ENCODE peak calls at places on chromosome 22, in seven cellular contexts. W is IMR-90, A is mesendoderm, J is H9, P is H1, H is neuronal stem cell, S is mesenchymal stem cell. F is an unnamed sample.

GRCh38 chr22:44620129-44620840 is 81.7 kb upstream of the PRR5 start:
- DNase-seq in W (peak), A (peak), J (peak), P (peak), H (peak), S (peak), F (no peak)

GRCh38 chr22:32031466-32031865 is 11.6 kb upstream of the SLC5A1 start:
- DNase-seq in W (no peak), A (no peak), J (no peak), P (no peak), H (no peak), S (no peak), F (no peak)

GRCh38 chr22:18156878-18157713 is 7.1 kb downstream of the USP18 start:
- DNase-seq in W (peak), A (peak), J (peak), P (peak), H (peak), S (peak), F (peak)

GRCh38 chr22:31296258-31296657 is 4.0 kb upstream of the PIK3IP1 start:
- DNase-seq in W (peak), A (no peak), J (no peak), P (no peak), H (no peak), S (peak), F (no peak)

GRCh38 chr22:30314918-30315317 is 11.8 kb downstream of the TBC1D10A start:
- DNase-seq in W (peak), A (peak), J (no peak), P (no peak), H (no peak), S (peak), F (peak)

GRCh38 chr22:45740236-45740635 is 68.6 kb downstream of the ATXN10 start:
- DNase-seq in W (peak), A (no peak), J (no peak), P (no peak), H (no peak), S (peak), F (no peak)

GRCh38 chr22:32764330-32765116 is 37.0 kb upstream of the TIMP3 start:
- DNase-seq in W (peak), A (peak), J (no peak), P (no peak), H (no peak), S (peak), F (peak)

GRCh38 chr22:46861468-46861867 is 99.0 kb downstream of the TBC1D22A start:
- DNase-seq in W (no peak), A (no peak), J (no peak), P (no peak), H (no peak), S (no peak), F (no peak)

GRCh38 chr22:17772249-17772962 is 1.9 kb downstream of the BID start:
- DNase-seq in W (peak), A (no peak), J (no peak), P (no peak), H (no peak), S (peak), F (no peak)

GRCh38 chr22:48616656-48617055 is 1211.0 kb downstream of the BRD1 start:
- DNase-seq in W (no peak), A (no peak), J (no peak), P (no peak), H (no peak), S (no peak), F (no peak)

GRCh38 chr22:49867303-49868250 is 13.9 kb downstream of the ZBED4 start:
- DNase-seq in W (no peak), A (no peak), J (no peak), P (no peak), H (no peak), S (no peak), F (no peak)
- H2AK5ac ChIP-seq in W (no peak), A (no peak), J (no peak), P (no peak), H (no peak), S (no peak), F (no peak)

GRCh38 chr22:22820076-22820475 is 67.5 kb upstream of the IGLL5 start:
- DNase-seq in W (no peak), A (no peak), J (no peak), P (no peak), H (no peak), S (no peak), F (no peak)
- H2AK5ac ChIP-seq in W (no peak), A (no peak), J (no peak), P (no peak), H (no peak), S (no peak), F (no peak)

DNA sequence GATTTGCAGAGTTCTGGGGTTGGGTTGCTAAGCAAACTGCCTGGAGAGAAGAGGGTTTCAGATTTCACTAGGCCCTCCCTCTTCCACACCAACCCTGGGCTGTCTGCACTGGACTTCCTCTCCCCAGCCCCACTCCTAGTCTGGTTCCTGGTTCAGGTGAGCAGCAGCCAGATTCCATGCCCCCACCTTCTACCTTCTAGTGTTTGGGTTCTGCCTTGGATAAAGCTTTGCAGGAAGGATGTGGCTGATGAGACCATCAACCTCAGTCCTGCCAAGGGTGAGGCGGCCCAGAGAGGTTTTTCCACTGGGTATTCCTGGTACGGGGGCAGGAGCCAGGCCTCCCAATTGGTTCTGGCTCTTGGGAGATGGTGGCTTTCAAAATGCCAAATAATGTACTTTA is 68.3 kb downstream of the BCR start:
- DNase-seq in W (peak), A (peak), J (peak), P (no peak), H (no peak), S (no peak), F (no peak)
- H2AK5ac ChIP-seq in W (no peak), A (no peak), J (no peak), P (no peak), H (no peak), S (no peak), F (no peak)

DNA sequence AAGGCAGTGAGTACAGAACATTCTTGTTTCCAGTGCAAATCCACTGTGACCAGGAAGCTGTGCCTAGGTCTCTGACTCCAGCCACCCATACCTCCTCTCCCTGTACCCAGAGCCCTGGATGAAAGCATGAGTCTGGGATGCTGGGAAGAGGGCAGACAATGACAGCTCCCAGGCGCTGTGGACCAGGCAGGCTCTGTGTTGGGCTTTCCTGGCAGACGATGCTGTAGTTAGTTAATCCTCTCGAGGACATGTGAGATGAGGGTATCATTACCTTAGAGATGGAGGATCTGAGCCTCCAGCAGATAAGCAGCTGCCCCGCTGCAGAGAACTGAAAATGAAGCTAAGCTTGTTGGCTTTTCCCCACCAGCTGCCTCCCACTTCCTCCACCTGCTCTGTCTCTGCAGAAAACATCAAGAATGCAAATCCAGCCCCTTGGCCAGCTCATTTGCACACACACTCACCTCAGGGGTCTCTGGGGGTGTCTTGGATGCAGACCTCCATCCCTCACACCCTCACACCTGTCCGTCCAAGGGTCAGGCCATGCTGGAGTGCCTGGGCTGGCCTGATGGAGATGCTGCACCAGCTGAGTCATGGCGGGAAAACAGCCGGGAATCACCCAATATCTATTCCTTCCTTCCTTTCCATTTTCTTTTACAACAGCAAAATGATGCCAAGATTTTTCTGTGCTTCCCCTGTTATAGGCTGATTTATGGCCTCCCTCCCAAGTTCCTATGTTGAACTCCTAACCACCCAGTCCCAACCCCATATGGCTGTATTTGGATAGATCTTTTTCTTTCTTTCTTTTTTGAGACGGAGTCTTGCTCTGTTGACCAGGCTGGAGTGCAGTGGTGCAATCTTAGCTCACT is 94.9 kb upstream of the SEPTIN5 start:
- DNase-seq in W (no peak), A (no peak), J (no peak), P (no peak), H (no peak), S (no peak), F (no peak)
- H2AK5ac ChIP-seq in W (no peak), A (no peak), J (no peak), P (peak), H (no peak), S (no peak), F (no peak)

DNA sequence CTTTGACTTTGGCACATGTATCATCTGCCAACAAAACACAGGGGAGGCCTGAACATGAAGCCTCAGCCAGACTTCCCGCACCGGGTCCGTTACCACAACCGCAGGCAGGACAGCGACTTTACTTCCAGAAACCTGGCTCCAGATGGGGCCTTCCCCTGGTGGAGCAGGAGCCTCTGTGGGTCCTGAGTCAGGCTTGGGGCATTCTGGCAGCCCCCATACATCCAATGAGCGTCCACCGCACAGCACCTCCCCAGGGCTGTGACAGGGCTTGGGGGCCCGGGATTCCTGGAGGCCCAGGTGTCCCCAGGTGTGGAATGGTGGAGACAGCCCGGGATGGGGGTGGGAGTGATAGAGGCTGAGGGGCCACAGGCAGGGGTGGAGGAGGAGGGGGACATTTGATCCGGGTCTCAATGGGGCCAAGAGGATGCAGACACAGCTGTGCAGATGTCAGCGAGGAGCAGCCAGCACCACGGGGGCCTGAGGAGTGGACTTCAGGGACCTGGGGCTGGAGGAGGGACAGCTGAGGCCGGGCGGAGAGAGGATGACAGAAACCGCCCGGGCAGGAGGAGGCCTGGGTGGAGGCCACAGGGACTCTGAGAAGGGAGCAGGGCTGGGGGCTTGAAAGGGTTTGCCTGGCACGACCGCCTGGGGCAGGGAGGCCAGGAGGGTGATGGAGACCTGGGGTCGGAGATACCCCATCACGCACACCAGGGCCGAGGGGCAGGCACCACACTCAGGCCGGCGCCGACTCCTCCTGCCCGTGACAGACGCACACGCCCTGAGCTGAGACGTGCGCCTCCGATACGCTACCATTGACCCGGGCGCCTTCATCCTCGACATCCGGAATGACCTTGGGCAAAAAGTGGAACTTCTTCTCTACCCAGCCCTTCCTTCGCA is 8.6 kb downstream of the TTLL8 start:
- DNase-seq in W (no peak), A (no peak), J (no peak), P (no peak), H (no peak), S (no peak), F (no peak)
- H2AK5ac ChIP-seq in W (no peak), A (no peak), J (no peak), P (no peak), H (no peak), S (no peak), F (no peak)

DNA sequence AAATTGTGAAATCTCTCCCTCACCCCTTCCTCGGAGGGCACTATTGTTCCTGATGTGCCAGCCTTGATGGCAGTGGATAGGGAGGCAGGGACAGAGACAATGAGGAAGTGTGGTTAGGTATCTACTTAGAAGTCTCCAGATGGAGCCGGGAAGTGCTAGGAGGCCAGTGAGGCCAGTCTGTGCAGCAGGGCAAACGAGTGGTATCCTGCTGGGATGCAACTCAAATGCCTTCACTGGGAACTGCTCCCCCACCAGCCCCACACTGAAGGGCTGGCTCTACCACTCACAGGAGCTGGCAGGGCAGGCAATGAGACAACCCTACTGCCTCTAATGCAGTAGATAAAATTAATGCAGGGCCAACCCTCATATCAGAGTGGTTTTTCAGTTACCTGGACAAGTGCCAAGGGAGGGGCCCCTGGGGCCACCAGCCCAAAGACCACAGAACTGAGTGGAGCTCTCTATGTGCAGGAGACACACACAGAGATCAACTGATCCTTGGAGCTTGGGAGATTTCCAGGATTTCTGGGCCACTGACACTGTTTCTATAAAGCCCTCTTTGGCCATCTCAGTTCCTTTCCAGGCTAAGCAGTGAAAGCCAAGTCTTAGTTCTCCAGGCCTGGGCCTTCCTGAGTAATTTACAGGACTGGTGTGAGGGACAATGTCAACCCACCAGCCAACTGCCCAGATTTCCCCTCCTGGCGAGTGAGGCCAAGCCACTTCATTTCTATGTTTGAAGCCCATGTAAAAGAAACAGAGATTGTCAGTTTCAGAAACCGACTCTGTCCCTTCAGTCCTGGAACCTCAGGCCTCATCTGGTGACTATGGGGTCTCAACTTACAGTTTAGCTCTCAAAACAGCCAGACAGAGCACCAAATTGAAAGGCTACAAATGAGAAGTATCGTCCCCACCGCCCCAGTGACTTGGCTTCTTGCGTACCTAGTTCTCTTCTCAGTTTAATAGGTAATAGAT is 4.1 kb downstream of the MIF start:
- DNase-seq in W (no peak), A (peak), J (no peak), P (no peak), H (no peak), S (no peak), F (no peak)
- H2AK5ac ChIP-seq in W (no peak), A (no peak), J (no peak), P (peak), H (peak), S (no peak), F (no peak)

GRCh38 chr22:20378110-20378509 is 15.8 kb upstream of the ZNF74 start:
- DNase-seq in W (no peak), A (no peak), J (peak), P (no peak), H (no peak), S (no peak), F (no peak)

GRCh38 chr22:20384171-20384570 is 9.8 kb upstream of the ZNF74 start:
- DNase-seq in W (no peak), A (no peak), J (no peak), P (no peak), H (no peak), S (no peak), F (no peak)

GRCh38 chr22:20384865-20385264 is 9.1 kb upstream of the ZNF74 start:
- DNase-seq in W (no peak), A (no peak), J (no peak), P (no peak), H (no peak), S (no peak), F (no peak)

DNA sequence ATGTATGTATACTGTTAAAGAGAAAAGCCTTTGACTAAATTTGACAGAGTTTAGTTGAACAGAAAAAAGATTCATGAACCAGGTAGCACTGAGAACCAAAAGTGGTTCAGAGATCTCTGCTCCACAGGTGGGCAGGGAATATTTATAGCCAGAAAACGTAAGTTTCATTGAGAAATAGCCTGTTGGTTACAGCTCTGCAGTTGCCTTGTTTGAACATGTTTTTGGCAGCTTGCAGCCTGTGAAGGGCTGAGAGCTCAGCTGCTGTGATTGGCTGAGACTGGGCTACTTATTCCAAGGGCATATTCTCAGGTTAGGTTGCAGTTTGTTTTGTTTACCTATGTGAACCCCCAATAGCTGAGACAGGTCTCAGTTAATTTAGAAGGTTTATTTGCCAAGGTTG is 13.5 kb upstream of the ZNF74 start:
- DNase-seq in W (no peak), A (peak), J (peak), P (no peak), H (no peak), S (no peak), F (no peak)
- H2AK5ac ChIP-seq in W (no peak), A (no peak), J (no peak), P (no peak), H (no peak), S (no peak), F (no peak)

DNA sequence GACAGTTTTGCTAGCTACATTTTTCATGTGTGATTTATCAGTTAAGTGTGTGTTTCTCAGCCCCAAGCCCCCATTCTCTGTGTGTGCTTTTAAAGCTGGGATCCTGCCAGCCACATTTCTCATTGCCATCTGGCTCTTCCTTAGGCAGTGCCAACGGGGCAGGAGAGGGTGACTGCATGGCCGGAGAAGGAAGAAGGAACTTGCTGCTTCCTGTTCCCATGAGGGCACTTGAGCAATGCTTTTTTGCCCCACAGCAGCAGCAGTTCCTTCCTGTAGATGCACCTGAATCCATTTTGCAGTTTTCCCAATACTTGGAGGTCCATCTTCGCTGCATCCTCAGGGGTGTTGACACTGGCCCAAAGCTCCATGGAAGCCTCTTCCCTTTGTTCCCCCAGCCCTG is 37.5 kb downstream of the TNRC6B start:
- DNase-seq in W (no peak), A (no peak), J (peak), P (peak), H (no peak), S (no peak), F (no peak)
- H2AK5ac ChIP-seq in W (no peak), A (no peak), J (no peak), P (no peak), H (no peak), S (no peak), F (no peak)

DNA sequence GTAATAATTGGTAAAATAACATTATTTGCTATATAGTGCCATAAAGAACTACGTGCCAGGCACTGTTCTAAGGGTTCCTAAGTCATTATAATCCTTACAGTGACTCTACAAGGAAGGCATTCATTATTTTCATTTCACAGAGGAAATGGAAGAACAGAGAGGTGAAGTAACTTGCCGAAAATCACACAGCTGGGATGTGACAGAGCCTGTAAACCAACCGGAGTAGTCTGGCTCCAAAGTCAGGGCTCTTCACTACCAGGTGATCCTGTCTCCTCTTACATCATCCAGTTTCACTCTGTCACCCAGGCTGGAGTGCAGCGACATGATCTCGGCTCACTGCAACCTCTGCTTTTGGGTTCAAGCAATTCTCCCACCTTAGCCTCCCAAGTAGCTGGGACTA is 59.2 kb upstream of the RBFOX2 start:
- DNase-seq in W (no peak), A (no peak), J (no peak), P (no peak), H (no peak), S (no peak), F (peak)
- H2AK5ac ChIP-seq in W (no peak), A (no peak), J (no peak), P (peak), H (no peak), S (no peak), F (no peak)